ENCODE peak calls at places on chromosomes 2 and 18, in four cellular contexts. E is GM12878, D is K562, W is HepG2. V is an unnamed sample.
A peak's percentile ranks its signal among the peaks of the same experiment; 100 is the strongest.

GRCh38 chr18:62554083-62554815 is 31.4 kb downstream of the ZCCHC2 start:
- DNase-seq in D (no peak), W (no peak), E (no peak), V (no peak)

GRCh38 chr2:36902385-36903120 is 63.8 kb downstream of the STRN start:
- DNase-seq in D (no peak), E (no peak), W (no peak), V (no peak)

GRCh38 chr18:58819051-58819450 is 45.6 kb upstream of the ZNF532 start:
- DNase-seq in D (no peak), W (no peak), E (peak; percentile 70), V (no peak)

GRCh38 chr2:169718930-169719504 is 14.6 kb upstream of the KLHL23 start:
- DNase-seq in E (no peak), D (no peak), W (peak; percentile 54), V (no peak)

GRCh38 chr2:239019193-239019581 is 171.3 kb downstream of the TWIST2 start:
- DNase-seq in E (no peak), D (no peak), W (no peak), V (no peak)

GRCh38 chr2:136310005-136310495 is 192.1 kb upstream of the CXCR4 start:
- DNase-seq in D (no peak), W (no peak), E (peak; percentile 50), V (no peak)

GRCh38 chr18:35174093-35174731 is 66.6 kb upstream of the ZNF397 start:
- DNase-seq in W (no peak), E (peak; percentile 25), D (peak; percentile 63), V (no peak)

GRCh38 chr2:26455801-26456700 is 21.9 kb downstream of the OTOF start:
- DNase-seq in E (no peak), D (no peak), W (no peak), V (no peak)

GRCh38 chr2:235126771-235127170 is 175.0 kb downstream of the SH3BP4 start:
- DNase-seq in W (no peak), E (no peak), D (no peak), V (no peak)

GRCh38 chr18:66760559-66760958 is 156.7 kb upstream of the CDH19 start:
- DNase-seq in W (no peak), E (no peak), D (no peak), V (no peak)
- TF ChIP-seq ETV6 in W (no peak), E (no peak), D (no peak), V (no peak)

GRCh38 chr2:96952016-96952750 is 34.2 kb downstream of the FAM178B start:
- DNase-seq in W (no peak), E (no peak), D (no peak), V (no peak)

GRCh38 chr2:96950391-96951124 is 35.8 kb downstream of the FAM178B start:
- DNase-seq in W (no peak), D (no peak), E (no peak), V (no peak)

GRCh38 chr2:96952976-96953610 is 33.3 kb downstream of the FAM178B start:
- DNase-seq in E (no peak), D (no peak), W (no peak), V (no peak)

GRCh38 chr2:96949701-96950350 is 36.6 kb downstream of the FAM178B start:
- DNase-seq in D (no peak), E (no peak), W (no peak), V (no peak)

GRCh38 chr2:96951125-96951654 is 35.2 kb downstream of the FAM178B start:
- DNase-seq in W (peak; percentile 64), E (no peak), D (peak; percentile 87), V (peak; percentile 91)
- TF ChIP-seq ETV6 in W (no peak), E (no peak), D (no peak), V (no peak)

GRCh38 chr2:120885749-120886148 is 150.1 kb downstream of the GLI2 start:
- DNase-seq in D (no peak), W (no peak), E (no peak), V (no peak)

GRCh38 chr2:120884406-120885290 is 149.0 kb downstream of the GLI2 start:
- DNase-seq in D (no peak), E (no peak), W (no peak), V (no peak)

GRCh38 chr2:120883607-120884405 is 148.1 kb downstream of the GLI2 start:
- DNase-seq in E (no peak), W (no peak), D (peak; percentile 50), V (no peak)

GRCh38 chr2:120886534-120886961 is 150.9 kb downstream of the GLI2 start:
- DNase-seq in E (no peak), D (no peak), W (no peak), V (no peak)

GRCh38 chr2:120885311-120885710 is 149.6 kb downstream of the GLI2 start:
- DNase-seq in D (peak; percentile 22), E (no peak), W (no peak), V (no peak)
- TF ChIP-seq ETV6 in D (no peak), E (no peak), W (no peak), V (no peak)

DNA sequence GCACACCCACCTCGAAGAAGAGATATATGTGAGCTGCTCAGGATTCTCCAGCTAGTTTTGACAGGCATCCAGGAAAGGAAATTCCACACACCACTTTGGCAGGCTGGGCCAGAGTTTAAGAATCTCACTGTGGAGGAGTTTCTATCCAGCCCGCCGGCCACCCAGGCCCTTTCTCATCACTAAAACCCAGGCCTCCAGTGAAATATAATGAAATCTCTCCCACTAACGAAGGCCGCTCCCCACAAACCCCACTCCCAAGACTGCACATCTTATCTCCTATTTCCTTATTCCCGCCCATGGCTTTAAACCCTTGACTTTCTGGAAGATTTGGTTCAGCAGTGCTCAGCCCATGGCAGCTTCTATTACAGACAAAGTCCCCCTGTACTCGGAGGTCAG is 202.1 kb downstream of the GLI2 start:
- DNase-seq in D (no peak), E (no peak), W (no peak), V (no peak)
- TF ChIP-seq ETV6 in D (no peak), E (no peak), W (no peak), V (no peak)

DNA sequence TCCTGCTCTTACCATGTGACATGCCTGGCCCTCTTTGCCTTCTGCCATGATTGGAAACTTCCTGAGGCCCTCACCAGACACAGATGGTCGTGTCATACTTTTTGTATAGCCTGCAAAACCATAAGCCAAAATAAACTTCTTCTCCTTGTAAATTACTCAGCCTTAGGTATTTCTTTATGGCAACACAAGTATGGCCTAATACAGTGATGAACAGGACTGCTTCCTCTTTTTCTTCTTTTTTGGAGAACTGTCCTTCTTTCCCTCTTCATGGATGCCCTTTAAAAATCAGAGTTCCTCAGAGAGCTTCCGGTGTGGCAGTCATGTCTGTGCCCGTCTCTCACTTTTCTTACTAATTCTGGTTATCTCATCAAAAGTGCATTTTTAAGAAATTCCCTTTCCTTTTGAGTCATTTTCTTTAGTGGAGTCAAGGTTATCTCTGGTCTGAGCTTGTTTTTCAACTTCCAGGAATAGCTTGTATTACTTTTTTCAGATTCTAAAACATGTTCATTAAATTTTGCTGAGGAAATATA is 9.2 kb upstream of the IL1A start:
- DNase-seq in W (no peak), E (no peak), D (no peak), V (no peak)
- TF ChIP-seq ETV6 in W (no peak), E (peak; percentile 84), D (no peak), V (no peak)

GRCh38 chr2:69977208-69977607 is 15.8 kb upstream of the ASPRV1 start:
- DNase-seq in E (no peak), D (no peak), W (no peak), V (no peak)

GRCh38 chr2:69969991-69970390 is 8.6 kb upstream of the ASPRV1 start:
- DNase-seq in E (no peak), W (no peak), D (no peak), V (no peak)

GRCh38 chr2:69975136-69975852 is 13.9 kb upstream of the ASPRV1 start:
- DNase-seq in E (no peak), D (peak; percentile 40), W (no peak), V (no peak)

GRCh38 chr2:69975853-69976462 is 14.5 kb upstream of the ASPRV1 start:
- DNase-seq in W (peak; percentile 70), E (no peak), D (peak; percentile 85), V (no peak)

GRCh38 chr2:69973335-69973735 is 11.9 kb upstream of the ASPRV1 start:
- DNase-seq in E (no peak), W (no peak), D (peak; percentile 58), V (no peak)
- TF ChIP-seq ETV6 in E (no peak), W (no peak), D (no peak), V (no peak)

GRCh38 chr18:56870982-56871381 is 219.8 kb downstream of the WDR7 start:
- DNase-seq in E (no peak), W (no peak), D (no peak), V (no peak)

GRCh38 chr18:56872140-56872539 is 221.0 kb downstream of the WDR7 start:
- DNase-seq in W (no peak), D (no peak), E (no peak), V (no peak)

GRCh38 chr18:56873441-56874140 is 222.4 kb downstream of the WDR7 start:
- DNase-seq in W (peak; percentile 28), D (no peak), E (no peak), V (peak; percentile 29)

GRCh38 chr18:56869189-56869777 is 218.1 kb downstream of the WDR7 start:
- DNase-seq in W (peak; percentile 32), D (peak; percentile 5), E (peak; percentile 11), V (no peak)
- TF ChIP-seq ETV6 in W (no peak), D (no peak), E (no peak), V (no peak)

DNA sequence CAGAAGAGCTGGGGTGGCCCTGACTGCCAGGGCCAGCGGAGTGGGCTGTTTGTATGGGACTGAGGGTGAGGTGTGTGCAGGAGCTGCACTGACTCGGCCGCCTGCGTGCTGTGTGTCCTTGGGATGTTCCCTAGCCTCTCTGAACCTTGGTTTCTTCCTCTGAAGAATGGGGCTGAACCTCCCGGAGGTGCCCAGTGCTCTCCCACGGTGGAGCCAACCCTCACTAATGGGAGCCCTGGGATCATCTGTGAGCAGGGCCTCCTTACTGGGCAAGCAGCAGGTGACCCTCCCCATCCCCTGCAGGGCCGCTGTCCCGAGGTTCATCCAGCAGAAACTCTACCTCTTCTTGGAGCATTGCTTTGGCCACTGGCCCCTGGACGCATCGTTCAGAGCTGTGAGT is 11.7 kb upstream of the CCDC74A start:
- DNase-seq in E (no peak), W (no peak), D (no peak), V (no peak)
- TF ChIP-seq ETV6 in E (no peak), W (no peak), D (no peak), V (no peak)